ENCODE peak calls at places on chromosomes 16 and 17, in eight cellular contexts. One of them, this sample, is unnamed.

GRCh38 chr17:80870401-80870800 is 121.2 kb upstream of the CHMP6 start:
- DNase-seq in upper lobe of left lung: no peak
- DNase-seq in SK-N-SH: no peak
- DNase-seq in esophagus muscularis mucosa: no peak
- DNase-seq in transverse colon: no peak
- DNase-seq in GM12878: no peak
- DNase-seq in sigmoid colon: peak; percentile 24
- DNase-seq in suprapubic skin: no peak
- DNase-seq in this sample: no peak

GRCh38 chr17:67496286-67496685 is 119.2 kb downstream of the PITPNC1 start:
- DNase-seq in sigmoid colon: no peak
- DNase-seq in SK-N-SH: no peak
- DNase-seq in esophagus muscularis mucosa: no peak
- DNase-seq in upper lobe of left lung: no peak
- DNase-seq in GM12878: no peak
- DNase-seq in transverse colon: no peak
- DNase-seq in suprapubic skin: no peak
- DNase-seq in this sample: no peak

GRCh38 chr17:41322264-41322902 is 6.9 kb upstream of the KRTAP17-1 start:
- DNase-seq in upper lobe of left lung: no peak
- DNase-seq in esophagus muscularis mucosa: no peak
- DNase-seq in suprapubic skin: no peak
- DNase-seq in GM12878: no peak
- DNase-seq in transverse colon: no peak
- DNase-seq in sigmoid colon: no peak
- DNase-seq in SK-N-SH: peak; percentile 50
- DNase-seq in this sample: no peak

GRCh38 chr17:68176770-68177169 is 71.1 kb upstream of the AMZ2 start:
- DNase-seq in suprapubic skin: no peak
- DNase-seq in esophagus muscularis mucosa: no peak
- DNase-seq in SK-N-SH: no peak
- DNase-seq in GM12878: no peak
- DNase-seq in sigmoid colon: no peak
- DNase-seq in transverse colon: no peak
- DNase-seq in upper lobe of left lung: no peak
- DNase-seq in this sample: no peak

GRCh38 chr17:13587487-13588338 is 14.0 kb downstream of the HS3ST3A1 start:
- DNase-seq in transverse colon: no peak
- DNase-seq in sigmoid colon: no peak
- DNase-seq in suprapubic skin: no peak
- DNase-seq in SK-N-SH: no peak
- DNase-seq in upper lobe of left lung: no peak
- DNase-seq in esophagus muscularis mucosa: no peak
- DNase-seq in GM12878: no peak
- DNase-seq in this sample: no peak

GRCh38 chr17:39582658-39583057 is 25.1 kb downstream of the NEUROD2 start:
- DNase-seq in suprapubic skin: no peak
- DNase-seq in GM12878: no peak
- DNase-seq in sigmoid colon: no peak
- DNase-seq in esophagus muscularis mucosa: no peak
- DNase-seq in upper lobe of left lung: no peak
- DNase-seq in SK-N-SH: no peak
- DNase-seq in transverse colon: no peak
- DNase-seq in this sample: no peak

GRCh38 chr17:64393000-64393402 is 2.3 kb upstream of the PECAM1 start:
- DNase-seq in sigmoid colon: no peak
- DNase-seq in suprapubic skin: no peak
- DNase-seq in upper lobe of left lung: no peak
- DNase-seq in GM12878: no peak
- DNase-seq in transverse colon: no peak
- DNase-seq in esophagus muscularis mucosa: no peak
- DNase-seq in SK-N-SH: no peak
- DNase-seq in this sample: no peak

GRCh38 chr16:10895053-10895946 is 18.3 kb downstream of the CIITA start:
- DNase-seq in esophagus muscularis mucosa: no peak
- DNase-seq in transverse colon: peak; percentile 33
- DNase-seq in GM12878: no peak
- DNase-seq in upper lobe of left lung: no peak
- DNase-seq in SK-N-SH: no peak
- DNase-seq in suprapubic skin: no peak
- DNase-seq in sigmoid colon: no peak
- DNase-seq in this sample: no peak

GRCh38 chr16:87146676-87147075 is 170.5 kb downstream of the C16orf95 start:
- DNase-seq in SK-N-SH: no peak
- DNase-seq in esophagus muscularis mucosa: no peak
- DNase-seq in suprapubic skin: no peak
- DNase-seq in upper lobe of left lung: no peak
- DNase-seq in GM12878: no peak
- DNase-seq in transverse colon: no peak
- DNase-seq in sigmoid colon: no peak
- DNase-seq in this sample: no peak

GRCh38 chr17:17868637-17869522 is 32.1 kb upstream of the SREBF1 start:
- DNase-seq in sigmoid colon: no peak
- DNase-seq in GM12878: no peak
- DNase-seq in SK-N-SH: no peak
- DNase-seq in esophagus muscularis mucosa: no peak
- DNase-seq in suprapubic skin: no peak
- DNase-seq in transverse colon: no peak
- DNase-seq in upper lobe of left lung: no peak
- DNase-seq in this sample: no peak

GRCh38 chr17:18966831-18967624 is 15.1 kb downstream of the SLC5A10 start:
- DNase-seq in esophagus muscularis mucosa: no peak
- DNase-seq in GM12878: no peak
- DNase-seq in SK-N-SH: no peak
- DNase-seq in transverse colon: peak; percentile 7
- DNase-seq in sigmoid colon: no peak
- DNase-seq in suprapubic skin: no peak
- DNase-seq in upper lobe of left lung: no peak
- DNase-seq in this sample: peak; percentile 55

DNA sequence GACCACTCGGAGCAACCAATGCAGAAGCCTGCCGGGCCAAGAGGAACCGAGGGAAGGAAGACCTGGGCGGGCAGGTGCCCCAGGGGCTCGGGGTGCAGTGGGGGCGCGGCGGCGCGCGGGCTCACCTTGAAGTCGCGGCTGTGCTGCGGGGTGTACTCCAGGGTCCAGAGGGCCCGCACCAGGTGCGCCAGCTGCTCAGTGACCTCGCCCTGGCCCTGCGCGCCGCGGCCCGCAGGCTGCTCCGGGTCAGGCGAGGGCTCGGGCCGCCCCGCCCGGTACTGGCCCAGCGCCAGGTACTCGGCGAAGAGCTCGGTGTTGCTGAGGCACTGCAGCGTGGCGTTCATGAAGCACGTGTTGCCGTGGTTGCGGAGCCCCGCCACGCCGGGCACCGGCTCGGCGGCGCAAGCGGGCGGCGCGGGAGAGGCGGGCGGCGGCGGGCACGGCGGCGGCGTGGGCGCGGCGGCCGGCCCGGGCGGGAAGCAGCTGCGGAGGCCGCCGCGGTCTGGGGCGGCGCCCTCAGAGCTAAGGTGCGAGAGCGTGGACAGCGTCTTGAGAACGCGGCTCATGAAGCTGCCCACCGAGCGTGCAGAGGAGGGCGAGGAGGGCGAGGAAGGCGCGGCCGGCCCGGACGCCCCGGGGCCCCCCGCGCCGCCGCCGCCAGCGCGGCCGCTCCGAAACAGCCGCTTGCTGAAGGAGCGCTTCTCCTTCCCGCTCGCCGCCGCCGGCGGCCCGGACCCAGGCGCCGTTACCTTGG is 562 bp downstream of the USP31 start:
- DNase-seq in upper lobe of left lung: peak; percentile 96
- DNase-seq in GM12878: no peak
- DNase-seq in suprapubic skin: peak; percentile 78
- DNase-seq in SK-N-SH: peak; percentile 78
- DNase-seq in transverse colon: peak; percentile 83
- DNase-seq in esophagus muscularis mucosa: no peak
- DNase-seq in sigmoid colon: peak; percentile 88
- DNase-seq in this sample: peak; percentile 76
- TF ChIP-seq POLR2AphosphoS5 in upper lobe of left lung: no peak
- TF ChIP-seq POLR2AphosphoS5 in GM12878: no peak
- TF ChIP-seq POLR2AphosphoS5 in suprapubic skin: no peak
- TF ChIP-seq POLR2AphosphoS5 in SK-N-SH: no peak
- TF ChIP-seq POLR2AphosphoS5 in transverse colon: peak; percentile 19
- TF ChIP-seq POLR2AphosphoS5 in esophagus muscularis mucosa: peak; percentile 74
- TF ChIP-seq POLR2AphosphoS5 in sigmoid colon: peak; percentile 56
- TF ChIP-seq POLR2AphosphoS5 in this sample: peak; percentile 37

DNA sequence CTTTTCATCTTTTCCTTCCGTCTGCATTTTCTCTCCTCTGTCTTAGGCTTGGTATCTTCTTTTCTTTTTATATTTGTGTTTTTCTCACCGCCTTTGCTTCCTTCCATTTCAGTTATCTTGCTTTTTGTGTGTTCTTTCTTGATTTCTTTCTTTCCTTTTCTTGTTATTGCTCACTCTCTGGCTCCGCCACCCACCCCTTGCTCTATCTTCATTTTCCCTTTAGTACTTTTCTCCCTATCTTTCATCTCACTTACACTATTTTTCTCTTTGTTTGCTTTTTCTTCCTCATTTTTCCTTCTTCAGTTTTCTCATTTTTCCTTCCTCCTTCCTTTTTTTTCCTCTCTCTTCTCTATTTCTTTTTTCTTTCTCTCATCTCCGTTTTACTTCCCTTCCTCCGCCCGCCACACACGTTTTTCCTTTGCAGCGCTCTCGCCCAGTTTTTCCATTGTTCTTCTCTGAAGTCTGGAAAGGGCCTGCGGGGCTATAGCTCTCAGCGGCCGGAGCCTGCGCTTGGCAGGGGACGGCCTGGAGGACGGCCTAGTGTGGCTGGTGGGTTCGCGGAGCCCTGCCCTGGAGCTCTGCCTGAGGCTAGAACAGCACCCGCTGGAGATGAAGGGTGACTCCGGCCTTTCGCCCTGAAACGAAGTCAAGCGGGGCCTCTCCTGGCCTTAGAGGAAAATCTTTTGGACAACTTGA is 5.2 kb upstream of the HOXB13 start:
- DNase-seq in SK-N-SH: no peak
- DNase-seq in upper lobe of left lung: peak; percentile 45
- DNase-seq in sigmoid colon: no peak
- DNase-seq in transverse colon: no peak
- DNase-seq in esophagus muscularis mucosa: no peak
- DNase-seq in GM12878: no peak
- DNase-seq in suprapubic skin: no peak
- DNase-seq in this sample: no peak
- H3K27me3 ChIP-seq in SK-N-SH: peaks cover 99% of the 10 kb centered on the region
- H3K27me3 ChIP-seq in upper lobe of left lung: peaks cover 66% of the 10 kb centered on the region
- H3K27me3 ChIP-seq in sigmoid colon: peaks cover 96% of the 10 kb centered on the region
- H3K27me3 ChIP-seq in transverse colon: peaks cover 100% of the 10 kb centered on the region
- H3K27me3 ChIP-seq in esophagus muscularis mucosa: peaks cover 100% of the 10 kb centered on the region
- H3K27me3 ChIP-seq in GM12878: peaks cover 41% of the 10 kb centered on the region
- H3K27me3 ChIP-seq in suprapubic skin: peaks cover 100% of the 10 kb centered on the region
- H3K27me3 ChIP-seq in this sample: peaks cover 95% of the 10 kb centered on the region

DNA sequence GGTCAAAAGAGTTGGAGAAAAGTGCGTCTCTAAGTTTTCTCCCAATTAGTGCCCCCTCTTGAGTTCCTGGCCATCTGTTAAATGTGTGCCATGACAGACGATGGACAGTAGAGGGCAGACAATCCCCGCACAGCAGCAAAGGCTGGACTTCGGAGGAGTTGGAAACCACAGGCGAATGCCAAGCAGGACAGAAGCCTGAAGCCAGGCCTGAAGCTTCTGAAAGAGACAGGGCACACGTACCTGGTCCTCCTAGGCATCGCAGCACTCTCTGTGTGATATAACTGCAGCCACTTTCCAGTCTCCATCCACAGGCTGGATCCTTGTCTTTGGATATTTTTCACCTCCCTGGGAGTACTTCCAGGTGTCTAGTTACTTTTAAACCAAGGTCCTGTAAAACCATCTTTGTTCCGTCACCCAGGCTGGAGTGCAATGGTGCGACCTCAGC is 14.5 kb downstream of the C17orf100 start:
- DNase-seq in esophagus muscularis mucosa: no peak
- DNase-seq in transverse colon: peak; percentile 66
- DNase-seq in GM12878: no peak
- DNase-seq in SK-N-SH: peak; percentile 78
- DNase-seq in suprapubic skin: no peak
- DNase-seq in sigmoid colon: peak; percentile 89
- DNase-seq in upper lobe of left lung: no peak
- DNase-seq in this sample: peak; percentile 76
- TF ChIP-seq EP300 in esophagus muscularis mucosa: no peak
- TF ChIP-seq EP300 in transverse colon: no peak
- TF ChIP-seq EP300 in GM12878: no peak
- TF ChIP-seq EP300 in SK-N-SH: no peak
- TF ChIP-seq EP300 in suprapubic skin: no peak
- TF ChIP-seq EP300 in sigmoid colon: no peak
- TF ChIP-seq EP300 in upper lobe of left lung: no peak
- TF ChIP-seq EP300 in this sample: no peak

GRCh38 chr17:5031365-5032082 is 3.7 kb downstream of the SLC52A1 start:
- DNase-seq in suprapubic skin: peak; percentile 88
- DNase-seq in GM12878: peak; percentile 55
- DNase-seq in upper lobe of left lung: peak; percentile 93
- DNase-seq in sigmoid colon: peak; percentile 90
- DNase-seq in SK-N-SH: peak; percentile 95
- DNase-seq in transverse colon: peak; percentile 88
- DNase-seq in esophagus muscularis mucosa: peak; percentile 95
- DNase-seq in this sample: peak; percentile 81
- TF ChIP-seq POLR2AphosphoS5 in suprapubic skin: no peak
- TF ChIP-seq POLR2AphosphoS5 in GM12878: peak; percentile 26
- TF ChIP-seq POLR2AphosphoS5 in upper lobe of left lung: no peak
- TF ChIP-seq POLR2AphosphoS5 in sigmoid colon: peak; percentile 11
- TF ChIP-seq POLR2AphosphoS5 in SK-N-SH: no peak
- TF ChIP-seq POLR2AphosphoS5 in transverse colon: no peak
- TF ChIP-seq POLR2AphosphoS5 in esophagus muscularis mucosa: peak; percentile 17
- TF ChIP-seq POLR2AphosphoS5 in this sample: peak; percentile 54

GRCh38 chr17:79354173-79354820 is 256.6 kb downstream of the RBFOX3 start:
- DNase-seq in GM12878: no peak
- DNase-seq in upper lobe of left lung: no peak
- DNase-seq in sigmoid colon: no peak
- DNase-seq in SK-N-SH: no peak
- DNase-seq in transverse colon: no peak
- DNase-seq in suprapubic skin: no peak
- DNase-seq in esophagus muscularis mucosa: no peak
- DNase-seq in this sample: no peak

GRCh38 chr17:79355186-79355585 is 255.7 kb downstream of the RBFOX3 start:
- DNase-seq in transverse colon: no peak
- DNase-seq in esophagus muscularis mucosa: no peak
- DNase-seq in sigmoid colon: no peak
- DNase-seq in GM12878: no peak
- DNase-seq in upper lobe of left lung: no peak
- DNase-seq in SK-N-SH: peak; percentile 61
- DNase-seq in suprapubic skin: no peak
- DNase-seq in this sample: no peak

GRCh38 chr17:79350516-79350915 is 260.3 kb downstream of the RBFOX3 start:
- DNase-seq in transverse colon: no peak
- DNase-seq in upper lobe of left lung: no peak
- DNase-seq in sigmoid colon: no peak
- DNase-seq in SK-N-SH: no peak
- DNase-seq in suprapubic skin: no peak
- DNase-seq in GM12878: no peak
- DNase-seq in esophagus muscularis mucosa: no peak
- DNase-seq in this sample: no peak

GRCh38 chr17:79353016-79353415 is 257.8 kb downstream of the RBFOX3 start:
- DNase-seq in SK-N-SH: no peak
- DNase-seq in esophagus muscularis mucosa: no peak
- DNase-seq in suprapubic skin: no peak
- DNase-seq in upper lobe of left lung: no peak
- DNase-seq in sigmoid colon: no peak
- DNase-seq in transverse colon: no peak
- DNase-seq in GM12878: no peak
- DNase-seq in this sample: no peak

GRCh38 chr17:79353548-79353947 is 257.3 kb downstream of the RBFOX3 start:
- DNase-seq in GM12878: no peak
- DNase-seq in esophagus muscularis mucosa: no peak
- DNase-seq in upper lobe of left lung: no peak
- DNase-seq in suprapubic skin: no peak
- DNase-seq in sigmoid colon: no peak
- DNase-seq in transverse colon: no peak
- DNase-seq in SK-N-SH: no peak
- DNase-seq in this sample: no peak
- H3K27me3 ChIP-seq in GM12878: peaks cover 5% of the 10 kb centered on the region
- H3K27me3 ChIP-seq in esophagus muscularis mucosa: peaks cover 60% of the 10 kb centered on the region
- H3K27me3 ChIP-seq in upper lobe of left lung: no peaks in the 10 kb centered on the region
- H3K27me3 ChIP-seq in suprapubic skin: peaks cover 85% of the 10 kb centered on the region
- H3K27me3 ChIP-seq in sigmoid colon: no peaks in the 10 kb centered on the region
- H3K27me3 ChIP-seq in transverse colon: peaks cover 34% of the 10 kb centered on the region
- H3K27me3 ChIP-seq in SK-N-SH: peaks cover 49% of the 10 kb centered on the region
- H3K27me3 ChIP-seq in this sample: peaks cover 96% of the 10 kb centered on the region